ENCODE peak calls at places on chromosomes 11 and 22, in five cellular contexts. N is sigmoid colon, T is iPS DF 6.9, C is DND-41, B is testis. J is an unnamed sample.
A peak's percentile ranks its signal among the peaks of the same experiment; 100 is the strongest.

GRCh38 chr11:101974255-101974654 is 57.9 kb upstream of the ANGPTL5 start:
- DNase-seq in B (no peak), T (no peak), C (no peak), N (no peak), J (no peak)

GRCh38 chr22:19876941-19877625 is 22.4 kb upstream of the GNB1L start:
- DNase-seq in B (no peak), T (no peak), C (no peak), N (peak; percentile 57), J (no peak)

GRCh38 chr11:72229925-72230763 is 5.6 kb downstream of the INPPL1 start:
- DNase-seq in T (no peak), B (peak; percentile 11), C (no peak), N (no peak), J (no peak)

GRCh38 chr11:88104408-88104807 is 70.8 kb downstream of the RAB38 start:
- DNase-seq in B (no peak), T (no peak), C (no peak), N (no peak), J (no peak)

GRCh38 chr22:27099896-27100295 is 442.5 kb downstream of the MIAT start:
- DNase-seq in B (no peak), N (no peak), T (no peak), C (no peak), J (no peak)

GRCh38 chr22:30602049-30602448 is 4.9 kb upstream of the TCN2 start:
- DNase-seq in N (no peak), T (no peak), B (no peak), C (no peak), J (no peak)

GRCh38 chr11:8307601-8308000 is 43.9 kb upstream of the LMO1 start:
- DNase-seq in B (no peak), N (no peak), T (no peak), C (no peak), J (no peak)

GRCh38 chr22:38230108-38230825 is 28.5 kb downstream of the MAFF start:
- DNase-seq in N (no peak), T (no peak), B (no peak), C (peak; percentile 23), J (no peak)

GRCh38 chr11:133153031-133153430 is 379.3 kb downstream of the OPCML start:
- DNase-seq in B (peak; percentile 25), C (no peak), T (no peak), N (no peak), J (no peak)

GRCh38 chr11:120225372-120225909 is 14.5 kb upstream of the POU2F3 start:
- DNase-seq in C (no peak), B (no peak), T (no peak), N (peak; percentile 79), J (no peak)

GRCh38 chr11:76598426-76598839 is 72.1 kb downstream of the LRRC32 start:
- DNase-seq in N (no peak), B (peak; percentile 76), T (no peak), C (no peak), J (no peak)

GRCh38 chr22:22773979-22774738 is 113.5 kb upstream of the IGLL5 start:
- DNase-seq in T (no peak), N (no peak), C (no peak), B (no peak), J (no peak)

GRCh38 chr11:45773271-45774022 is 31.5 kb upstream of the SLC35C1 start:
- DNase-seq in T (no peak), B (no peak), C (no peak), N (no peak), J (no peak)

GRCh38 chr22:20565079-20565734 is 57.8 kb downstream of the MED15 start:
- DNase-seq in C (no peak), T (no peak), B (no peak), N (peak; percentile 46), J (no peak)

GRCh38 chr11:68271781-68272608 is at the start of gene C11orf24:
- DNase-seq in B (peak; percentile 97), N (peak; percentile 98), T (peak; percentile 58), C (peak; percentile 93), J (peak; percentile 90)

GRCh38 chr11:117016747-117017146 is 81.5 kb downstream of the SIK3 start:
- DNase-seq in C (no peak), B (no peak), N (no peak), T (no peak), J (no peak)

GRCh38 chr11:77035580-77035979 is 1.4 kb downstream of the B3GNT6 start:
- DNase-seq in C (no peak), T (no peak), N (no peak), B (no peak), J (no peak)

GRCh38 chr22:23278883-23279675 is 98.8 kb downstream of the BCR start:
- DNase-seq in T (no peak), B (peak; percentile 80), C (no peak), N (no peak), J (no peak)

GRCh38 chr11:78832226-78832947 is 257.7 kb upstream of the NARS2 start:
- DNase-seq in B (no peak), C (no peak), N (no peak), T (no peak), J (no peak)

GRCh38 chr11:1782026-1782696 is 18.4 kb upstream of the CTSD start:
- DNase-seq in N (no peak), C (no peak), B (no peak), T (no peak), J (no peak)

GRCh38 chr11:33334627-33335026 is 77.4 kb downstream of the HIPK3 start:
- DNase-seq in N (no peak), B (no peak), T (no peak), C (no peak), J (no peak)

DNA sequence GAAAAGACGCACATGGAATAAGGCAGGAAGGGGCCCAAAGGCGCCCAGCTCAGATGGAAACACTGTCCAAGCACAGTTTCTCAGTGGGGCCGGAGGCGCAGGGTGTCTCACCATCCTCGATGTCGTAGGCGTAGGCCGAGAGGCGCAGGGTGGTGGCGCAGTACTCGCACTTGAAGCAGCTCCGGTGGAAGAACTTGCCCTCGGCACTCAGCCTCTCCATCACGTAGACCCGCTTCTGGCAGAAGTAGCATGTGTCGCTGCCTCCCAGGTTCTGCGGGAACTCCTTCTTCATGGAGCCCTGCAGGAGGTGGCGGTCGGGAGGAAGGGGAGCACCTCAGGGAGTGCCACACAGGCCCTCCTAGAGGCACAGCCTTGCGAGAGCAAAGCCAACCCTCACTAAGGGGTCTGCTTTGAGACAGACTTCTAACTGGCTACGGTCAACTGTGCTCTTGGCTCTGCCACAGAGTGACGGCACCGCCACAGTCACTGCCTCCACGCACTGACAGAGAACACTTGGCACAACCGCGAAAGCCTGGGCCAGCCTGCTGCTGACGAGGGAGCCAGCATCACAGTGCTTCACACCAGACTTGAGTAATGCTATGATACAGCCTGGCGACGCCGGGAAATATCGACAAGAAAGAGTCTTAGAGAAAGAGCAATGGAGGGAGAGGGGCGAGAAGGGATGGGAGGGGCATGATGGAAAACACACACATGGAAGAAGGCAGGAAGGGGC is 97.6 kb upstream of the BID start:
- DNase-seq in B (no peak), N (no peak), C (no peak), T (no peak), J (no peak)
- H3K36me3 ChIP-seq in B (no peaks in the 10 kb centered on the region), N (peaks cover 37% of the 10 kb centered on the region), C (peaks cover 57% of the 10 kb centered on the region), T (peaks cover 5% of the 10 kb centered on the region), J (peaks cover 17% of the 10 kb centered on the region)

GRCh38 chr22:37079158-37079557 is 27.6 kb downstream of the KCTD17 start:
- DNase-seq in B (no peak), N (no peak), T (no peak), C (no peak), J (no peak)
- H3K27me3 ChIP-seq in B (no peaks in the 10 kb centered on the region), N (peaks cover 43% of the 10 kb centered on the region), T (peaks cover 2% of the 10 kb centered on the region), C (peaks cover 8% of the 10 kb centered on the region), J (no peaks in the 10 kb centered on the region)

DNA sequence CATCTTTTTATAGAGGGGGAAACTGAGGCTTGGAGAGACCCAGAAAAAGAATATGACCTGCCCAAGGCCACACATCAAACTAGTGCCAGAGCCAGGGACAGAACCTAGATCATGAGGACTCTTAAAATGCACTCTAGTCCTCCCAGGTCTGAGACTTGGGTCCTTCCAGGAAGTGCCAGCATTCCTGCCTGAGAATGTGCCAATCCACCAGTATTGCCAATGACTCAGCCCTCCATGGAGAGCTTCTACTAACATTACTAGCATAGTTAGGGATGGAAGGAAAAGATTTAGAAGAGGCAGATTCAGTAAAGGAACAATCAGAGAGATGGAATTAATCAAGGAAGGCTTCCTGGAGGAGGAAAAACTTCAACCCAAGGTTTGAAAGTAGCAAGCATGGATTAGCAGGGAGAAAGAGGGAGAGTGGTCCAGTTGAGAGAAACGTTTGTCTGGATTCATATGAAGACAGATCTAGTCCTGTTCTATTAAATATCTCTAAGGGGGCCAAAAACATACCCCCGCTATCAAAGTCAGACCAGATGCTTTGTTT is 20.1 kb upstream of the SMIM35 start:
- DNase-seq in B (no peak), C (no peak), N (no peak), T (no peak), J (no peak)
- H3K36me3 ChIP-seq in B (no peaks in the 10 kb centered on the region), C (no peaks in the 10 kb centered on the region), N (no peaks in the 10 kb centered on the region), T (no peaks in the 10 kb centered on the region), J (no peaks in the 10 kb centered on the region)

GRCh38 chr11:44310198-44310455 is 188 bp upstream of the ALX4 start:
- DNase-seq in C (no peak), T (no peak), B (no peak), N (no peak), J (no peak)
- H3K27me3 ChIP-seq in C (peaks cover 5% of the 10 kb centered on the region), T (peaks cover 94% of the 10 kb centered on the region), B (no peaks in the 10 kb centered on the region), N (peaks cover 100% of the 10 kb centered on the region), J (peaks cover 57% of the 10 kb centered on the region)

DNA sequence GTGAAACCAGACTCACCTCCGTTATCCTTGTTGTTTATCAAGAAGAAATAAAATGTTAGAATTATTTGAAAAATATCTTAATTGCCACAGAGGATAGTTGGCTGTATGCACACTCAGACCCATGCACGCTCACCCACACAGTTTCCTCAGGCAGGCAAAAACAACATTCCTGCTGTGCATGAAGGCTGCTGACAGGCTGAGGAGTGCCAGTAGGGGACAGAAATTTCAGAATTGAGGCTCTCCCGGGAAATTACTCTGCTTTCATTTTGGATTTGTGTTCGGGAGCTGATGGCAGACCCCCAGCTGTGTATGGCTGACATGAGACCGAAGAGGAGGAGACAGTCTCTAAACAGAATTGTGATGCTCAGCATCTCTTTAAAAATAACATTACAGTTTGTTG is 87.5 kb downstream of the AMOTL1 start:
- DNase-seq in N (no peak), C (no peak), T (no peak), B (no peak), J (no peak)
- H3K36me3 ChIP-seq in N (peaks cover 65% of the 10 kb centered on the region), C (no peaks in the 10 kb centered on the region), T (peaks cover 9% of the 10 kb centered on the region), B (no peaks in the 10 kb centered on the region), J (no peaks in the 10 kb centered on the region)

DNA sequence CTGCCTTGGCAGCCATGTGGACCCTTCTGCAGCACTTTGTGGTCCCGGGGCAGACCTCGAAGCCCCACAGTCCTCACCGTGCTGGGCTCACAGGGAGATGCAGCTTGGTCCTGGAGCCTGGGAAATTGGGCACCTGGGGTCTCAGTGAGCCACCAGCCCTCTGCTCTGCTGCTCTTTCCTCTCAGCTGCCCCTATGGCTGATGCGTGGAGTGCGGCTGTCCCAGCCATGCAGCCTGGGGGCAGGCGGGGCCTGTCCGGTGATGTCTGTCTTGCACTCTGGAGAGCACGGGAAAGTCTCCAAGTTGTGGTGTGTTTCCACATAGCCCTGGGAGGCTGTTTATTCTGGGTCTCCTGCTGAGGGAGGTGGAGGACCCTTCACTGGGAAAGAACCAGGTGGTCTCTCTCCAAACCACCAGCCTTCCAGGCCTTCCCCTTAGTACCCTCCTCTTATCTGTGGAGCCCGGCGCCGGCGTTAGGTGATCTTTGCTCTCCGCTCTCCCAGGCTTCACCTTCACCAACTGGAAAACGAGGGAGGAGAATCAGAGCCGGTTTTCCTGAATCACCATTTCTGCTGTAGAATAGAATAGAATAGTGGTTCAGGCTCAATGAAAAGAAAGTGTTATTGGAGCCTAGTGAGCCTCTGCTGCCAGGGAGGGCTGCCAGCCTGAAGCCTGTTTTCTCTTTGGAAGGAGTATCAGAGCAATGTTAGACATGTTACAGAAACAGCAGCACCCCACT is 41.2 kb upstream of the GRAMD4 start:
- DNase-seq in N (peak; percentile 81), B (no peak), T (no peak), C (peak; percentile 45), J (no peak)
- H3K27me3 ChIP-seq in N (no peaks in the 10 kb centered on the region), B (no peaks in the 10 kb centered on the region), T (no peaks in the 10 kb centered on the region), C (no peaks in the 10 kb centered on the region), J (no peaks in the 10 kb centered on the region)

J was measured in effector memory CD4-positive, alpha-beta T cell.